ENCODE peak calls at places on chromosomes 12 and 14, in six cellular contexts. One of them, this sample, is unnamed.

GRCh38 chr12:99948380-99948779 is 36.4 kb downstream of the ANKS1B start:
- DNase-seq in brain microvascular endothelial cell: no peak
- DNase-seq in NCI-H446: no peak
- DNase-seq in CD4-positive, alpha-beta T cell: no peak
- DNase-seq in nucleus accumbens: no peak
- DNase-seq in non-pigmented ciliary epithelial cell: no peak
- DNase-seq in this sample: no peak

GRCh38 chr14:96413526-96413925 is 21.6 kb downstream of the AK7 start:
- DNase-seq in brain microvascular endothelial cell: no peak
- DNase-seq in NCI-H446: no peak
- DNase-seq in CD4-positive, alpha-beta T cell: no peak
- DNase-seq in nucleus accumbens: no peak
- DNase-seq in non-pigmented ciliary epithelial cell: no peak
- DNase-seq in this sample: no peak

GRCh38 chr12:131867891-131868675 is 26.3 kb upstream of the ULK1 start:
- DNase-seq in brain microvascular endothelial cell: no peak
- DNase-seq in NCI-H446: no peak
- DNase-seq in CD4-positive, alpha-beta T cell: no peak
- DNase-seq in nucleus accumbens: no peak
- DNase-seq in non-pigmented ciliary epithelial cell: no peak
- DNase-seq in this sample: no peak

GRCh38 chr14:102158797-102159196 is 19.1 kb downstream of the WDR20 start:
- DNase-seq in brain microvascular endothelial cell: no peak
- DNase-seq in NCI-H446: no peak
- DNase-seq in CD4-positive, alpha-beta T cell: no peak
- DNase-seq in nucleus accumbens: no peak
- DNase-seq in non-pigmented ciliary epithelial cell: no peak
- DNase-seq in this sample: no peak

GRCh38 chr12:52952082-52952801 is 3.3 kb downstream of the KRT18 start:
- DNase-seq in brain microvascular endothelial cell: no peak
- DNase-seq in NCI-H446: no peak
- DNase-seq in CD4-positive, alpha-beta T cell: no peak
- DNase-seq in nucleus accumbens: no peak
- DNase-seq in non-pigmented ciliary epithelial cell: no peak
- DNase-seq in this sample: no peak

GRCh38 chr14:104676130-104676693 is 13.2 kb upstream of the INF2 start:
- DNase-seq in brain microvascular endothelial cell: no peak
- DNase-seq in NCI-H446: no peak
- DNase-seq in CD4-positive, alpha-beta T cell: no peak
- DNase-seq in nucleus accumbens: no peak
- DNase-seq in non-pigmented ciliary epithelial cell: no peak
- DNase-seq in this sample: no peak

GRCh38 chr12:71014180-71014785 is 93.7 kb upstream of the PTPRR start:
- DNase-seq in brain microvascular endothelial cell: no peak
- DNase-seq in NCI-H446: no peak
- DNase-seq in CD4-positive, alpha-beta T cell: no peak
- DNase-seq in nucleus accumbens: no peak
- DNase-seq in non-pigmented ciliary epithelial cell: no peak
- DNase-seq in this sample: peak; percentile 56

GRCh38 chr12:13223176-13223806 is 26.8 kb downstream of the EMP1 start:
- DNase-seq in brain microvascular endothelial cell: peak; percentile 68
- DNase-seq in NCI-H446: no peak
- DNase-seq in CD4-positive, alpha-beta T cell: no peak
- DNase-seq in nucleus accumbens: no peak
- DNase-seq in non-pigmented ciliary epithelial cell: no peak
- DNase-seq in this sample: peak; percentile 87

GRCh38 chr12:67517181-67517887 is 131.2 kb upstream of the DYRK2 start:
- DNase-seq in brain microvascular endothelial cell: no peak
- DNase-seq in NCI-H446: peak; percentile 86
- DNase-seq in CD4-positive, alpha-beta T cell: no peak
- DNase-seq in nucleus accumbens: no peak
- DNase-seq in non-pigmented ciliary epithelial cell: no peak
- DNase-seq in this sample: peak; percentile 84

GRCh38 chr14:100582496-100583165 is 4.6 kb downstream of the BEGAIN start:
- DNase-seq in brain microvascular endothelial cell: no peak
- DNase-seq in NCI-H446: no peak
- DNase-seq in CD4-positive, alpha-beta T cell: no peak
- DNase-seq in nucleus accumbens: no peak
- DNase-seq in non-pigmented ciliary epithelial cell: no peak
- DNase-seq in this sample: no peak

GRCh38 chr12:113242018-113242418 is 20.8 kb downstream of the TPCN1 start:
- DNase-seq in brain microvascular endothelial cell: peak; percentile 29
- DNase-seq in NCI-H446: no peak
- DNase-seq in CD4-positive, alpha-beta T cell: no peak
- DNase-seq in nucleus accumbens: no peak
- DNase-seq in non-pigmented ciliary epithelial cell: no peak
- DNase-seq in this sample: peak; percentile 95

GRCh38 chr12:100251917-100252316 is 15.0 kb downstream of the DEPDC4 start:
- DNase-seq in brain microvascular endothelial cell: no peak
- DNase-seq in NCI-H446: no peak
- DNase-seq in CD4-positive, alpha-beta T cell: no peak
- DNase-seq in nucleus accumbens: no peak
- DNase-seq in non-pigmented ciliary epithelial cell: no peak
- DNase-seq in this sample: no peak